ENCODE peak calls at places on chromosomes 11 and 22, in four cellular contexts. B is brain pericyte, J is DMS 273 treated with DMSO at 0.1 percent for 48 hours, U is IMR-90. N is an unnamed sample.

GRCh38 chr11:78946945-78947914 is 372.6 kb upstream of the NARS2 start:
- DNase-seq in B (no peak), J (no peak), U (no peak), N (peak)

GRCh38 chr11:8315463-8315862 is 51.8 kb upstream of the LMO1 start:
- DNase-seq in B (no peak), J (no peak), U (no peak), N (no peak)

GRCh38 chr11:119130662-119131061 is 9.3 kb downstream of the HINFP start:
- DNase-seq in B (no peak), J (no peak), U (peak), N (no peak)

GRCh38 chr22:42646569-42647525 is 2.3 kb downstream of the CYB5R3 start:
- DNase-seq in B (no peak), J (no peak), U (no peak), N (peak)

GRCh38 chr11:12802418-12803085 is 128.3 kb downstream of the TEAD1 start:
- DNase-seq in B (no peak), J (peak), U (peak), N (peak)

GRCh38 chr11:96341237-96342130 is 1.5 kb downstream of the MAML2 start:
- DNase-seq in B (no peak), J (no peak), U (peak), N (peak)

GRCh38 chr11:28110839-28111235 is 2.6 kb downstream of the METTL15 start:
- DNase-seq in B (no peak), J (no peak), U (no peak), N (peak)

GRCh38 chr11:95937358-95937757 is 13.5 kb upstream of the MTMR2 start:
- DNase-seq in B (no peak), J (no peak), U (no peak), N (peak)

GRCh38 chr11:15883349-15883961 is 472.9 kb downstream of the SOX6 start:
- DNase-seq in B (no peak), J (no peak), U (peak), N (no peak)

GRCh38 chr11:124923296-124923695 is 4.2 kb downstream of the HEPN1 start:
- DNase-seq in B (no peak), J (no peak), U (no peak), N (no peak)

GRCh38 chr11:57787920-57788716 is 26.5 kb downstream of the CTNND1 start:
- DNase-seq in B (no peak), J (no peak), U (no peak), N (no peak)

GRCh38 chr11:111521132-111521531 is 6.6 kb downstream of the HOATZ start:
- DNase-seq in B (no peak), J (no peak), U (peak), N (peak)

GRCh38 chr22:43867839-43868652 is 5.7 kb upstream of the SULT4A1 start:
- DNase-seq in B (no peak), J (no peak), U (peak), N (peak)

GRCh38 chr11:41003339-41003992 is 456.0 kb downstream of the LRRC4C start:
- DNase-seq in B (no peak), J (no peak), U (no peak), N (no peak)

GRCh38 chr22:28506207-28506606 is 173.4 kb downstream of the TTC28 start:
- DNase-seq in B (peak), J (no peak), U (no peak), N (no peak)

GRCh38 chr22:41397143-41397811 is 15.5 kb downstream of the TEF start:
- DNase-seq in B (no peak), J (no peak), U (no peak), N (no peak)

GRCh38 chr11:114166897-114167323 is 107.4 kb downstream of the ZBTB16 start:
- DNase-seq in B (peak), J (no peak), U (peak), N (peak)

GRCh38 chr22:31584804-31585160 is 77.2 kb downstream of the PISD start:
- DNase-seq in B (no peak), J (no peak), U (no peak), N (no peak)

GRCh38 chr11:130002352-130002845 is at the start of gene PRDM10:
- DNase-seq in B (no peak), J (peak), U (peak), N (peak)

GRCh38 chr11:74462009-74462408 is 5.3 kb downstream of the KCNE3 start:
- DNase-seq in B (no peak), J (no peak), U (no peak), N (peak)

GRCh38 chr22:28810839-28811491 is 10.6 kb upstream of the XBP1 start:
- DNase-seq in B (no peak), J (no peak), U (no peak), N (no peak)

GRCh38 chr11:76637491-76638266 is 32.9 kb downstream of the LRRC32 start:
- DNase-seq in B (no peak), J (no peak), U (no peak), N (no peak)

GRCh38 chr22:43625242-43625641 is 186.9 kb downstream of the EFCAB6 start:
- DNase-seq in B (no peak), J (no peak), U (no peak), N (peak)

N was measured in GM23248.